ENCODE peak calls at places on chromosomes 3 and 15, in ten cellular contexts. G is AG04449, U is H9, X is tibial artery, R is GM12865, I is breast epithelium, C is GM13977, E is lower lobe of right lung, Z is suprapubic skin, W is AG10803. S is an unnamed sample.

GRCh38 chr15:36693644-36694043 is 114.2 kb downstream of the CDIN1 start:
- DNase-seq in G (no peak), U (no peak), X (no peak), R (no peak), I (no peak), C (no peak), E (no peak), Z (no peak), W (no peak), S (no peak)

GRCh38 chr3:32460031-32460749 is 42.5 kb downstream of the CMTM6 start:
- DNase-seq in G (no peak), U (peak), X (no peak), R (peak), I (no peak), C (peak), E (no peak), Z (no peak), W (no peak), S (peak)

GRCh38 chr3:58291671-58292338 is 14.2 kb upstream of the RPP14 start:
- DNase-seq in G (no peak), U (no peak), X (no peak), R (no peak), I (no peak), C (no peak), E (no peak), Z (no peak), W (no peak), S (no peak)

GRCh38 chr15:27798807-27799206 is 300.3 kb downstream of the OCA2 start:
- DNase-seq in G (no peak), U (no peak), X (no peak), R (no peak), I (no peak), C (no peak), E (no peak), Z (no peak), W (no peak), S (no peak)

GRCh38 chr15:75823860-75824613 is 19.2 kb upstream of the UBE2Q2 start:
- DNase-seq in G (no peak), U (peak), X (no peak), R (no peak), I (no peak), C (no peak), E (no peak), Z (no peak), W (no peak), S (no peak)

GRCh38 chr3:45730409-45731154 is 41.4 kb downstream of the SACM1L start:
- DNase-seq in G (no peak), U (no peak), X (no peak), R (peak), I (no peak), C (no peak), E (no peak), Z (no peak), W (no peak), S (no peak)

GRCh38 chr15:57033715-57034439 is 115.4 kb downstream of the TCF12 start:
- DNase-seq in G (no peak), U (no peak), X (no peak), R (no peak), I (no peak), C (no peak), E (no peak), Z (no peak), W (no peak), S (no peak)

GRCh38 chr15:101535170-101535902 is 45.8 kb upstream of the PCSK6 start:
- DNase-seq in G (no peak), U (peak), X (no peak), R (no peak), I (no peak), C (no peak), E (no peak), Z (no peak), W (no peak), S (no peak)

GRCh38 chr3:65785065-65785645 is 253.6 kb downstream of the MAGI1 start:
- DNase-seq in G (peak), U (no peak), X (no peak), R (peak), I (no peak), C (peak), E (no peak), Z (no peak), W (peak), S (no peak)

GRCh38 chr3:192188218-192188835 is 539.0 kb downstream of the FGF12 start:
- DNase-seq in G (no peak), U (peak), X (no peak), R (peak), I (no peak), C (peak), E (peak), Z (no peak), W (no peak), S (no peak)

GRCh38 chr3:31534036-31534435 is 1.3 kb downstream of the STT3B start:
- DNase-seq in G (no peak), U (no peak), X (no peak), R (peak), I (no peak), C (no peak), E (no peak), Z (no peak), W (peak), S (no peak)

GRCh38 chr3:122513386-122514122 is 1.2 kb downstream of the KPNA1 start:
- DNase-seq in G (no peak), U (no peak), X (no peak), R (no peak), I (no peak), C (no peak), E (no peak), Z (no peak), W (peak), S (no peak)

GRCh38 chr15:57655809-57656208 is 50.7 kb upstream of the POLR2M start:
- DNase-seq in G (no peak), U (no peak), X (no peak), R (peak), I (no peak), C (no peak), E (no peak), Z (no peak), W (no peak), S (no peak)

GRCh38 chr15:85333132-85333831 is 47.1 kb upstream of the AKAP13 start:
- DNase-seq in G (peak), U (no peak), X (no peak), R (no peak), I (no peak), C (no peak), E (no peak), Z (no peak), W (peak), S (no peak)

GRCh38 chr3:20066848-20067617 is 26.8 kb downstream of the KAT2B start:
- DNase-seq in G (no peak), U (no peak), X (no peak), R (no peak), I (no peak), C (no peak), E (no peak), Z (no peak), W (peak), S (no peak)

GRCh38 chr3:61960976-61961375 is 399.6 kb downstream of the PTPRG start:
- DNase-seq in G (no peak), U (no peak), X (no peak), R (no peak), I (no peak), C (no peak), E (no peak), Z (no peak), W (no peak), S (no peak)

GRCh38 chr3:160280836-160281235 is 55.6 kb downstream of the C3orf80 start:
- DNase-seq in G (no peak), U (no peak), X (no peak), R (no peak), I (no peak), C (no peak), E (no peak), Z (no peak), W (no peak), S (no peak)

GRCh38 chr15:100901296-100901695 is 17.9 kb upstream of the LRRK1 start:
- DNase-seq in G (no peak), U (no peak), X (no peak), R (no peak), I (no peak), C (no peak), E (no peak), Z (peak), W (no peak), S (no peak)

GRCh38 chr15:51121631-51122225 is 27.0 kb upstream of the TNFAIP8L3 start:
- DNase-seq in G (no peak), U (no peak), X (no peak), R (no peak), I (no peak), C (no peak), E (no peak), Z (no peak), W (no peak), S (no peak)

GRCh38 chr3:9028134-9028533 is 64.9 kb upstream of the RAD18 start:
- DNase-seq in G (no peak), U (no peak), X (peak), R (no peak), I (peak), C (no peak), E (peak), Z (no peak), W (peak), S (no peak)

GRCh38 chr15:81362790-81363189 is 11.2 kb downstream of the TMC3 start:
- DNase-seq in G (no peak), U (no peak), X (no peak), R (no peak), I (no peak), C (no peak), E (no peak), Z (no peak), W (no peak), S (no peak)

GRCh38 chr15:41904487-41905359 is 10.9 kb upstream of the SPTBN5 start:
- DNase-seq in G (no peak), U (peak), X (no peak), R (peak), I (no peak), C (peak), E (no peak), Z (no peak), W (peak), S (peak)

GRCh38 chr15:42306681-42307080 is 33.4 kb upstream of the TMEM87A start:
- DNase-seq in G (no peak), U (no peak), X (no peak), R (no peak), I (no peak), C (no peak), E (no peak), Z (no peak), W (no peak), S (no peak)

GRCh38 chr3:64560802-64561502 is 126.8 kb downstream of the ADAMTS9 start:
- DNase-seq in G (no peak), U (no peak), X (no peak), R (no peak), I (no peak), C (no peak), E (no peak), Z (no peak), W (no peak), S (no peak)

GRCh38 chr15:56192659-56193442 is 50.8 kb downstream of the RFX7 start:
- DNase-seq in G (no peak), U (no peak), X (no peak), R (no peak), I (no peak), C (no peak), E (no peak), Z (no peak), W (no peak), S (no peak)

GRCh38 chr15:57504599-57504940 is 87.1 kb upstream of the MYZAP start:
- DNase-seq in G (no peak), U (no peak), X (no peak), R (no peak), I (no peak), C (no peak), E (no peak), Z (no peak), W (no peak), S (no peak)

GRCh38 chr3:154795582-154795981 is 284.5 kb upstream of the MME start:
- DNase-seq in G (peak), U (no peak), X (no peak), R (no peak), I (no peak), C (no peak), E (no peak), Z (no peak), W (peak), S (no peak)

GRCh38 chr15:66654718-66655375 is 47.2 kb upstream of the SMAD6 start:
- DNase-seq in G (no peak), U (no peak), X (no peak), R (no peak), I (no peak), C (no peak), E (no peak), Z (no peak), W (no peak), S (no peak)

GRCh38 chr3:184757010-184757651 is 45.3 kb upstream of the MAGEF1 start:
- DNase-seq in G (peak), U (peak), X (peak), R (no peak), I (no peak), C (no peak), E (no peak), Z (peak), W (peak), S (no peak)

GRCh38 chr15:53976844-53977392 is 1.3 kb upstream of the UNC13C start:
- DNase-seq in G (no peak), U (peak), X (peak), R (peak), I (peak), C (no peak), E (no peak), Z (no peak), W (no peak), S (no peak)

GRCh38 chr3:115912372-115912771 is 289.1 kb downstream of the GAP43 start:
- DNase-seq in G (no peak), U (no peak), X (no peak), R (no peak), I (no peak), C (no peak), E (no peak), Z (no peak), W (peak), S (no peak)

GRCh38 chr3:101902041-101902440 is 52.7 kb downstream of the NFKBIZ start:
- DNase-seq in G (peak), U (no peak), X (no peak), R (peak), I (no peak), C (no peak), E (no peak), Z (no peak), W (peak), S (no peak)

GRCh38 chr15:37034835-37035234 is 65.5 kb downstream of the MEIS2 start:
- DNase-seq in G (no peak), U (no peak), X (no peak), R (peak), I (no peak), C (no peak), E (no peak), Z (no peak), W (no peak), S (no peak)

GRCh38 chr3:12948371-12948770 is 107.0 kb upstream of the RPL32 start:
- DNase-seq in G (no peak), U (no peak), X (no peak), R (no peak), I (no peak), C (no peak), E (no peak), Z (no peak), W (peak), S (no peak)

GRCh38 chr3:94004301-94004910 is 24.0 kb downstream of the STX19 start:
- DNase-seq in G (peak), U (no peak), X (no peak), R (peak), I (no peak), C (peak), E (no peak), Z (no peak), W (peak), S (no peak)

GRCh38 chr3:168113848-168114247 is 18.1 kb upstream of the GOLIM4 start:
- DNase-seq in G (no peak), U (no peak), X (no peak), R (no peak), I (no peak), C (no peak), E (no peak), Z (no peak), W (no peak), S (no peak)

GRCh38 chr15:58268746-58269145 is 130.6 kb downstream of the AQP9 start:
- DNase-seq in G (no peak), U (no peak), X (no peak), R (no peak), I (no peak), C (no peak), E (no peak), Z (no peak), W (no peak), S (no peak)

GRCh38 chr3:45337839-45338470 is 50.4 kb upstream of the LARS2 start:
- DNase-seq in G (no peak), U (no peak), X (no peak), R (no peak), I (no peak), C (no peak), E (no peak), Z (no peak), W (peak), S (no peak)

GRCh38 chr3:51792206-51792605 is 13.2 kb upstream of the IQCF6 start:
- DNase-seq in G (no peak), U (no peak), X (no peak), R (no peak), I (no peak), C (no peak), E (no peak), Z (no peak), W (no peak), S (no peak)

GRCh38 chr3:135229018-135229495 is 434.0 kb downstream of the EPHB1 start:
- DNase-seq in G (no peak), U (peak), X (no peak), R (no peak), I (no peak), C (no peak), E (no peak), Z (no peak), W (no peak), S (no peak)
- TF ChIP-seq CTCF in G (no peak), U (peak), X (no peak), R (no peak), I (no peak), C (no peak), E (no peak), Z (no peak), W (no peak), S (no peak)

GRCh38 chr3:151014619-151015018 is 42.1 kb upstream of the CLRN1 start:
- DNase-seq in G (no peak), U (no peak), X (no peak), R (no peak), I (no peak), C (no peak), E (no peak), Z (no peak), W (no peak), S (no peak)
- TF ChIP-seq CTCF in G (no peak), U (no peak), X (no peak), R (no peak), I (no peak), C (no peak), E (no peak), Z (no peak), W (no peak), S (no peak)

GRCh38 chr3:126267169-126267975 is 87.0 kb upstream of the ALDH1L1 start:
- DNase-seq in G (peak), U (peak), X (peak), R (no peak), I (no peak), C (no peak), E (peak), Z (no peak), W (peak), S (no peak)
- TF ChIP-seq CTCF in G (peak), U (peak), X (peak), R (no peak), I (no peak), C (no peak), E (peak), Z (no peak), W (no peak), S (no peak)

DNA sequence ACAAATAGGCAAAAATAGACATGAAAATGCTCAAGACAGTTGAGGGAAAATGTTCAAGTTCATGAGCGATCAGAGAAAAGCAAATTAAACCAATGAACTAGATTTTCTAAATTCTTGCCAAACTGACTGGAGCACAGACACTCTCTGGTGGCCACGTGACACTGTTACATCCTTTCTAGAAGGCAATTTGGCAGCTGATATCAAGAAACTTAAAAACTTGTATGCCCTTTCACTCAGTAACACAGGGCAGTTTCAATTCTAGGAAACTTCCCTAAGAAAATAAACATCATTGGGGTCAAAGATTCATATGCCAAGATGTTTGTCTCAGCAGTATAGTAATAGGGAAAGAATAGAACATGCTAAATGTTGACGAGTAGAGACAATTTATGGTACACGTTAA is 52.2 kb downstream of the ABHD5 start:
- DNase-seq in G (no peak), U (peak), X (no peak), R (no peak), I (no peak), C (no peak), E (no peak), Z (no peak), W (peak), S (no peak)
- TF ChIP-seq CTCF in G (peak), U (peak), X (no peak), R (no peak), I (peak), C (no peak), E (no peak), Z (no peak), W (peak), S (no peak)

GRCh38 chr3:77320514-77320913 is 280.6 kb downstream of the ROBO2 start:
- DNase-seq in G (no peak), U (no peak), X (no peak), R (peak), I (no peak), C (no peak), E (no peak), Z (no peak), W (peak), S (no peak)

GRCh38 chr3:77321646-77322045 is 281.7 kb downstream of the ROBO2 start:
- DNase-seq in G (no peak), U (no peak), X (no peak), R (no peak), I (no peak), C (no peak), E (no peak), Z (no peak), W (peak), S (no peak)

GRCh38 chr3:77324115-77324514 is 284.2 kb downstream of the ROBO2 start:
- DNase-seq in G (no peak), U (no peak), X (no peak), R (no peak), I (no peak), C (no peak), E (no peak), Z (no peak), W (peak), S (no peak)

GRCh38 chr3:77323616-77324015 is 283.7 kb downstream of the ROBO2 start:
- DNase-seq in G (no peak), U (no peak), X (no peak), R (no peak), I (no peak), C (no peak), E (no peak), Z (no peak), W (peak), S (no peak)

GRCh38 chr3:77319711-77320110 is 279.8 kb downstream of the ROBO2 start:
- DNase-seq in G (no peak), U (no peak), X (no peak), R (no peak), I (no peak), C (peak), E (no peak), Z (no peak), W (no peak), S (no peak)
- TF ChIP-seq CTCF in G (peak), U (peak), X (no peak), R (no peak), I (no peak), C (peak), E (no peak), Z (no peak), W (peak), S (no peak)

S was measured in activated B cell treated with CpG ODN at 0.5 μM for 24 hours.